ENCODE peak calls at places on chromosomes 5 and 9, in nine cellular contexts. K, C, D, L, Z, V, Y, G and B are unnamed samples.
A peak's percentile ranks its signal among the peaks of the same experiment; 100 is the strongest.

GRCh38 chr9:98997580-98997979 is 53.9 kb downstream of the COL15A1 start:
- DNase-seq in K (no peak), C (no peak), D (no peak), L (peak; percentile 29), Z (no peak), V (peak; percentile 86), Y (no peak), G (peak; percentile 53), B (no peak)

GRCh38 chr5:179267071-179267670 is 78.1 kb downstream of the ADAMTS2 start:
- DNase-seq in K (peak; percentile 12), C (no peak), D (no peak), L (peak; percentile 60), Z (no peak), V (no peak), Y (no peak), G (no peak), B (no peak)

GRCh38 chr5:172524573-172525021 is 70.3 kb upstream of the SH3PXD2B start:
- DNase-seq in K (peak; percentile 50), C (no peak), D (no peak), L (peak; percentile 19), Z (no peak), V (no peak), Y (no peak), G (no peak), B (no peak)

GRCh38 chr9:20321683-20322082 is 300.6 kb downstream of the MLLT3 start:
- DNase-seq in K (no peak), C (no peak), D (no peak), L (no peak), Z (peak; percentile 23), V (peak; percentile 18), Y (no peak), G (no peak), B (no peak)

GRCh38 chr9:35076848-35077247 is 2.9 kb downstream of the FANCG start:
- DNase-seq in K (no peak), C (no peak), D (no peak), L (no peak), Z (no peak), V (no peak), Y (no peak), G (no peak), B (no peak)

GRCh38 chr9:114141553-114142548 is 13.5 kb upstream of the COL27A1 start:
- DNase-seq in K (no peak), C (no peak), D (no peak), L (no peak), Z (no peak), V (no peak), Y (no peak), G (peak; percentile 53), B (no peak)

GRCh38 chr9:37030591-37030939 is 3.5 kb downstream of the PAX5 start:
- DNase-seq in K (no peak), C (no peak), D (no peak), L (no peak), Z (peak; percentile 24), V (no peak), Y (no peak), G (no peak), B (no peak)

GRCh38 chr5:39108987-39109386 is 34.8 kb upstream of the RICTOR start:
- DNase-seq in K (no peak), C (no peak), D (no peak), L (no peak), Z (no peak), V (no peak), Y (no peak), G (no peak), B (no peak)

GRCh38 chr9:81543695-81544094 is 145.7 kb downstream of the TLE1 start:
- DNase-seq in K (no peak), C (no peak), D (no peak), L (no peak), Z (no peak), V (no peak), Y (no peak), G (peak; percentile 43), B (peak; percentile 32)

GRCh38 chr5:72641164-72641563 is 134.0 kb upstream of the ZNF366 start:
- DNase-seq in K (no peak), C (no peak), D (no peak), L (no peak), Z (no peak), V (no peak), Y (no peak), G (no peak), B (no peak)

GRCh38 chr9:132031869-132032583 is 47.6 kb downstream of the MED27 start:
- DNase-seq in K (no peak), C (no peak), D (no peak), L (no peak), Z (no peak), V (no peak), Y (no peak), G (no peak), B (no peak)

GRCh38 chr9:90020277-90020871 is 415.6 kb downstream of the GADD45G start:
- DNase-seq in K (no peak), C (no peak), D (no peak), L (no peak), Z (no peak), V (peak; percentile 18), Y (no peak), G (no peak), B (no peak)

GRCh38 chr9:113511856-113512761 is 48.6 kb downstream of the RGS3 start:
- DNase-seq in K (no peak), C (no peak), D (no peak), L (no peak), Z (peak; percentile 78), V (peak; percentile 77), Y (peak; percentile 67), G (peak; percentile 41), B (no peak)

GRCh38 chr9:114226289-114227055 is 71.1 kb downstream of the COL27A1 start:
- DNase-seq in K (no peak), C (no peak), D (no peak), L (no peak), Z (no peak), V (no peak), Y (no peak), G (no peak), B (no peak)

GRCh38 chr5:95861858-95862561 is 39.5 kb upstream of the GLRX start:
- DNase-seq in K (no peak), C (no peak), D (no peak), L (no peak), Z (peak; percentile 42), V (peak; percentile 93), Y (no peak), G (peak; percentile 82), B (peak; percentile 43)

GRCh38 chr5:180636403-180637075 is 12.9 kb downstream of the FLT4 start:
- DNase-seq in K (no peak), C (no peak), D (no peak), L (no peak), Z (no peak), V (peak; percentile 70), Y (no peak), G (peak; percentile 20), B (peak; percentile 76)

GRCh38 chr5:139755892-139756671 is 39.5 kb upstream of the PSD2 start:
- DNase-seq in K (no peak), C (no peak), D (no peak), L (peak; percentile 81), Z (peak; percentile 17), V (no peak), Y (no peak), G (no peak), B (no peak)

GRCh38 chr5:157548513-157549282 is 26.9 kb downstream of the ADAM19 start:
- DNase-seq in K (no peak), C (no peak), D (no peak), L (no peak), Z (no peak), V (peak; percentile 93), Y (no peak), G (peak; percentile 83), B (no peak)

GRCh38 chr5:78587081-78587774 is 61.3 kb downstream of the LHFPL2 start:
- DNase-seq in K (no peak), C (no peak), D (no peak), L (no peak), Z (no peak), V (peak; percentile 44), Y (no peak), G (no peak), B (no peak)

GRCh38 chr5:136089804-136090203 is 42.8 kb upstream of the SMAD5 start:
- DNase-seq in K (no peak), C (no peak), D (no peak), L (peak; percentile 11), Z (no peak), V (peak; percentile 26), Y (no peak), G (no peak), B (peak; percentile 19)

GRCh38 chr5:39526914-39527477 is 102.2 kb upstream of the DAB2 start:
- DNase-seq in K (no peak), C (peak; percentile 25), D (no peak), L (peak; percentile 68), Z (no peak), V (no peak), Y (no peak), G (peak; percentile 42), B (peak; percentile 98)

GRCh38 chr9:114811301-114811700 is 5.5 kb upstream of the TNFSF15 start:
- DNase-seq in K (no peak), C (no peak), D (no peak), L (no peak), Z (no peak), V (peak; percentile 74), Y (no peak), G (no peak), B (no peak)

GRCh38 chr9:69385474-69386091 is 60.6 kb downstream of the ENTREP1 start:
- DNase-seq in K (no peak), C (no peak), D (no peak), L (peak; percentile 86), Z (no peak), V (no peak), Y (no peak), G (no peak), B (peak; percentile 91)

GRCh38 chr5:91179018-91179417 is 204.1 kb downstream of the ARRDC3 start:
- DNase-seq in K (no peak), C (no peak), D (no peak), L (no peak), Z (no peak), V (no peak), Y (no peak), G (peak; percentile 44), B (no peak)

GRCh38 chr5:73828465-73828864 is 202.5 kb downstream of the ARHGEF28 start:
- DNase-seq in K (no peak), C (no peak), D (no peak), L (no peak), Z (no peak), V (no peak), Y (no peak), G (no peak), B (no peak)

GRCh38 chr5:52119768-52120167 is 667.9 kb upstream of the ITGA1 start:
- DNase-seq in K (no peak), C (no peak), D (no peak), L (no peak), Z (no peak), V (no peak), Y (no peak), G (no peak), B (no peak)

GRCh38 chr9:108671156-108671555 is 184.6 kb downstream of the ACTL7B start:
- DNase-seq in K (no peak), C (no peak), D (peak; percentile 50), L (peak; percentile 62), Z (no peak), V (peak; percentile 36), Y (no peak), G (peak; percentile 19), B (no peak)

GRCh38 chr9:114936566-114936965 is 6.2 kb upstream of the TNFSF8 start:
- DNase-seq in K (no peak), C (no peak), D (no peak), L (no peak), Z (no peak), V (no peak), Y (no peak), G (peak; percentile 7), B (no peak)

GRCh38 chr5:154475613-154476342 is 2.2 kb downstream of the HAND1 start:
- DNase-seq in K (no peak), C (no peak), D (no peak), L (peak; percentile 84), Z (no peak), V (no peak), Y (no peak), G (no peak), B (peak; percentile 28)

GRCh38 chr9:136802321-136802720 is 5.4 kb upstream of the RABL6 start:
- DNase-seq in K (no peak), C (no peak), D (no peak), L (no peak), Z (no peak), V (no peak), Y (no peak), G (no peak), B (no peak)

GRCh38 chr9:133679466-133680051 is 43.4 kb downstream of the DBH start:
- DNase-seq in K (no peak), C (no peak), D (no peak), L (no peak), Z (no peak), V (no peak), Y (no peak), G (no peak), B (no peak)